ENCODE peak calls at places on chromosomes 11 and 22, in four cellular contexts. L is mammary epithelial cell, J is A673, H is sigmoid colon. W is an unnamed sample.
A peak's percentile ranks its signal among the peaks of the same experiment; 100 is the strongest.

GRCh38 chr11:15670520-15671070 is 555.9 kb downstream of the INSC start:
- DNase-seq in J (no peak), H (no peak), L (no peak), W (no peak)

GRCh38 chr22:29028468-29028867 is 33.2 kb downstream of the C22orf31 start:
- DNase-seq in L (no peak), H (no peak), J (no peak), W (no peak)

GRCh38 chr22:43811777-43812148 is 342 bp downstream of the EFCAB6 start:
- DNase-seq in H (no peak), J (peak; percentile 10), L (peak; percentile 56), W (no peak)

GRCh38 chr22:37126383-37126782 is 16.9 kb upstream of the TMPRSS6 start:
- DNase-seq in L (no peak), H (no peak), J (no peak), W (no peak)

GRCh38 chr22:19942071-19942885 is 660 bp upstream of the TXNRD2 start:
- DNase-seq in L (no peak), J (peak; percentile 59), H (peak; percentile 73), W (no peak)

GRCh38 chr11:16790484-16791240 is 52.2 kb downstream of the C11orf58 start:
- DNase-seq in J (no peak), L (no peak), H (no peak), W (no peak)

GRCh38 chr11:71284525-71285092 is 32.2 kb upstream of the SHANK2 start:
- DNase-seq in J (no peak), L (no peak), H (peak; percentile 19), W (no peak)

GRCh38 chr11:117807482-117808272 is 10.7 kb upstream of the DSCAML1 start:
- DNase-seq in H (peak; percentile 88), L (no peak), J (peak; percentile 83), W (no peak)

GRCh38 chr11:116535120-116535519 is 237.7 kb downstream of the BUD13 start:
- DNase-seq in L (no peak), J (no peak), H (peak; percentile 38), W (no peak)

GRCh38 chr11:78359921-78360320 is 57.7 kb downstream of the GAB2 start:
- DNase-seq in L (no peak), H (no peak), J (no peak), W (no peak)

GRCh38 chr11:86888164-86888977 is 66.8 kb downstream of the FZD4 start:
- DNase-seq in L (no peak), J (no peak), H (no peak), W (no peak)

GRCh38 chr11:122633219-122633829 is 22.2 kb upstream of the UBASH3B start:
- DNase-seq in L (peak; percentile 49), J (peak; percentile 76), H (peak; percentile 46), W (no peak)

GRCh38 chr11:85736121-85736520 is 50.1 kb upstream of the CCDC89 start:
- DNase-seq in L (no peak), H (no peak), J (no peak), W (no peak)

GRCh38 chr11:7677801-7678201 is 4.5 kb upstream of the CYB5R2 start:
- DNase-seq in H (no peak), L (no peak), J (peak; percentile 40), W (no peak)

GRCh38 chr11:102157219-102157618 is 47.0 kb downstream of the YAP1 start:
- DNase-seq in L (peak; percentile 87), H (peak; percentile 76), J (peak; percentile 81), W (peak; percentile 62)

GRCh38 chr11:61554172-61554988 is 26.5 kb downstream of the SYT7 start:
- DNase-seq in J (no peak), H (no peak), L (no peak), W (no peak)

GRCh38 chr22:20439556-20439927 is 1.9 kb upstream of the SCARF2 start:
- DNase-seq in H (peak; percentile 50), J (no peak), L (no peak), W (no peak)

GRCh38 chr11:89182773-89183172 is 5.1 kb downstream of the TYR start:
- DNase-seq in L (no peak), H (no peak), J (no peak), W (no peak)

GRCh38 chr22:36151006-36151595 is 9.5 kb downstream of the APOL3 start:
- DNase-seq in J (no peak), H (peak; percentile 64), L (no peak), W (no peak)

GRCh38 chr11:99686838-99687237 is 666.1 kb downstream of the CNTN5 start:
- DNase-seq in J (no peak), L (no peak), H (no peak), W (no peak)

GRCh38 chr11:118789501-118790356 is 1.2 kb downstream of the DDX6 start:
- DNase-seq in H (no peak), J (peak; percentile 39), L (peak; percentile 26), W (no peak)

GRCh38 chr22:43013355-43014061 is 1.4 kb downstream of the PACSIN2 start:
- DNase-seq in J (no peak), L (peak; percentile 56), H (no peak), W (peak; percentile 54)

GRCh38 chr22:25085930-25086901 is 113.4 kb upstream of the CRYBB3 start:
- DNase-seq in L (peak; percentile 24), J (peak; percentile 33), H (no peak), W (no peak)

GRCh38 chr11:100808904-100809491 is 121.9 kb downstream of the ARHGAP42 start:
- DNase-seq in L (peak; percentile 37), H (no peak), J (peak; percentile 98), W (no peak)

GRCh38 chr11:74037309-74037708 is 28.4 kb upstream of the UCP3 start:
- DNase-seq in L (peak; percentile 90), J (no peak), H (no peak), W (no peak)

GRCh38 chr22:44965171-44965570 is 44.6 kb downstream of the PHF21B start:
- DNase-seq in H (no peak), J (no peak), L (no peak), W (no peak)

GRCh38 chr22:49260681-49261580 is 566.7 kb downstream of the BRD1 start:
- DNase-seq in L (no peak), H (no peak), J (no peak), W (no peak)

GRCh38 chr22:49263101-49263500 is 564.6 kb downstream of the BRD1 start:
- DNase-seq in J (no peak), H (no peak), L (no peak), W (peak; percentile 6)

GRCh38 chr22:49262167-49262566 is 565.5 kb downstream of the BRD1 start:
- DNase-seq in J (no peak), L (no peak), H (no peak), W (no peak)

GRCh38 chr22:49259870-49260615 is 567.6 kb downstream of the BRD1 start:
- DNase-seq in H (no peak), L (no peak), J (no peak), W (no peak)

GRCh38 chr22:49261616-49262015 is 566.1 kb downstream of the BRD1 start:
- DNase-seq in L (no peak), J (no peak), H (no peak), W (no peak)
- H3K4me3 ChIP-seq in L (no peak overlapping the region), J (no peak overlapping the region), H (no peak overlapping the region), W (no peak overlapping the region)

GRCh38 chr11:6393989-6394670 is 3.9 kb downstream of the SMPD1 start:
- DNase-seq in L (no peak), H (no peak), J (no peak), W (no peak)

GRCh38 chr11:6395470-6396060 is 5.3 kb downstream of the SMPD1 start:
- DNase-seq in L (no peak), J (no peak), H (no peak), W (no peak)

GRCh38 chr11:6400431-6401345 is 10.4 kb downstream of the SMPD1 start:
- DNase-seq in J (no peak), L (no peak), H (no peak), W (no peak)

GRCh38 chr11:6397156-6397555 is 6.9 kb downstream of the SMPD1 start:
- DNase-seq in J (no peak), L (no peak), H (no peak), W (no peak)

DNA sequence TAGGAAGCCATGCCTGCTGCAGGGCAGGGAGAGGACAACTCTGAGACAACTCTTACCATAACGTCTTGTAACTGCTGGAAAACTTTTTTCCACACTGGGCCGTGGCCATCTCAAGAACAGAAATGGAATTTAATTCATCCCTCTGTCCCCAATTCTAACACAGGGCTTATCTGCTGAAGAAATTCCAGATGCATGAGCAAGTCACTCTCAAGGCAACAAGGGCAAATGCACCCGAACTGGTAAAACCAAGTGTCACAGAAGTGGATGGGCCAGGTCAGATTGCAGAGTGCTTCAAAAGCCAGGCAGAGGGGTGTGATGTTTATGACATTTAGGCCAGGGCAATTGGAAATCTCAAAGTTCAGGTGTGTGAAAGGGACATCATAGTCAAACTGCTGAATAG is 7.4 kb downstream of the SMPD1 start:
- DNase-seq in L (no peak), J (no peak), H (no peak), W (no peak)
- H3K4me1 ChIP-seq in L (no peaks in the 10 kb centered on the region), J (peaks cover 13% of the 10 kb centered on the region), H (peaks cover 13% of the 10 kb centered on the region), W (no peaks in the 10 kb centered on the region)

DNA sequence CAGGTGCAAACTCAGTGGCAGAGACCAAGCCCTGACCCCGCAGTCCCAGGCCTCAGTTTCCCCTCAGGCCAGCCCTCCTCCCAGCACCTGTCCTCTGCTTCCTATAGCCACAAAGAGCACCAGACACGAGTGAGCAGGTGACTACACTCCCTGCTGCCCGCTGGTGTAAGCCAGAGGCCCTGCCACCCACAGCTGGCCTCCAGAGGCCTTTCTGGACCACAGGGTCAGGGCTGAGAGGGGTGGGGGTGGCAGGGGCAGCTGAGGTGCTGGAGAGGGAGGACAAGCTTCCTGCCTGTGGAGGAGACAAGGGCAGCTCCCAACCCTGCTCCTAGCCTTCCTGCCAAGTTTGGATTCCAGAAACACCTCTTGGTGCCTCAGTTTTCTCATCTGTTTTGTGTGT is 31.3 kb upstream of the WNT7B start:
- DNase-seq in J (no peak), L (no peak), H (no peak), W (no peak)
- H3K4me3 ChIP-seq in J (no peak overlapping the region), L (no peak overlapping the region), H (no peak overlapping the region), W (no peak overlapping the region)

GRCh38 chr11:67612751-67613150 is 6.0 kb downstream of the NDUFV1 start:
- DNase-seq in H (no peak), J (no peak), L (no peak), W (no peak)
- H3K4me1 ChIP-seq in H (peaks cover 18% of the 10 kb centered on the region), J (peaks cover 6% of the 10 kb centered on the region), L (peaks cover 17% of the 10 kb centered on the region), W (peaks cover 6% of the 10 kb centered on the region)

GRCh38 chr22:17769716-17770082 is 4.6 kb downstream of the BID start:
- DNase-seq in H (peak; percentile 60), J (no peak), L (no peak), W (no peak)

GRCh38 chr22:17769013-17769715 is 5.1 kb downstream of the BID start:
- DNase-seq in H (no peak), J (no peak), L (no peak), W (no peak)

GRCh38 chr22:17767236-17768065 is 6.8 kb downstream of the BID start:
- DNase-seq in J (no peak), L (peak; percentile 27), H (no peak), W (no peak)

GRCh38 chr22:17761145-17761488 is 13.2 kb downstream of the BID start:
- DNase-seq in H (no peak), J (no peak), L (no peak), W (no peak)

GRCh38 chr22:17764036-17764435 is 10.2 kb downstream of the BID start:
- DNase-seq in L (no peak), H (no peak), J (no peak), W (no peak)
- H3K4me3 ChIP-seq in L (no peak overlapping the region), H (no peak overlapping the region), J (no peak overlapping the region), W (no peak overlapping the region)

GRCh38 chr11:65205602-65205967 is 23.9 kb downstream of the CAPN1 start:
- DNase-seq in L (no peak), J (no peak), H (peak; percentile 52), W (no peak)
- H3K4me1 ChIP-seq in L (no peaks in the 10 kb centered on the region), J (no peaks in the 10 kb centered on the region), H (no peaks in the 10 kb centered on the region), W (peaks cover 2% of the 10 kb centered on the region)

GRCh38 chr11:68099474-68100405 is 21.4 kb downstream of the CHKA start:
- DNase-seq in J (no peak), H (no peak), L (no peak), W (no peak)
- H3K4me3 ChIP-seq in J (no peak overlapping the region), H (no peak overlapping the region), L (no peak overlapping the region), W (no peak overlapping the region)

W was measured in left lung.